ENCODE peak calls at places on chromosomes 2 and 18, in five cellular contexts. L is K562, G is A549, J is endodermal cell, T is aorta. W is an unnamed sample. For H3K4me1, the result is how much of the 10 kb centered on the place peaks cover.

GRCh38 chr2:203708846-203709815 is 2.7 kb downstream of the CD28 start:
- DNase-seq in L (no peak), G (no peak), J (no peak), T (no peak), W (no peak)

GRCh38 chr18:76410033-76410432 is 85.0 kb downstream of the ZNF516 start:
- DNase-seq in L (no peak), G (no peak), J (peak), T (no peak), W (no peak)

GRCh38 chr18:76754381-76754780 is 68.0 kb upstream of the ZNF236 start:
- DNase-seq in L (no peak), G (no peak), J (no peak), T (no peak), W (no peak)

GRCh38 chr2:12819098-12819465 is 102.3 kb downstream of the TRIB2 start:
- DNase-seq in L (no peak), G (no peak), J (no peak), T (peak), W (peak)

GRCh38 chr18:27645929-27646328 is 460.8 kb upstream of the CHST9 start:
- DNase-seq in L (no peak), G (peak), J (no peak), T (no peak), W (no peak)

GRCh38 chr2:240423788-240424191 is 11.7 kb upstream of the GPC1 start:
- DNase-seq in L (no peak), G (no peak), J (peak), T (peak), W (peak)

GRCh38 chr2:27095745-27096651 is 9.4 kb downstream of the KHK start:
- DNase-seq in L (peak), G (peak), J (peak), T (peak), W (peak)

GRCh38 chr18:57223160-57223870 is 76.4 kb downstream of the BOD1L2 start:
- DNase-seq in L (no peak), G (peak), J (no peak), T (no peak), W (no peak)

GRCh38 chr2:149068996-149069888 is 30.7 kb downstream of the LYPD6B start:
- DNase-seq in L (no peak), G (no peak), J (no peak), T (no peak), W (no peak)

GRCh38 chr2:53036196-53036595 is 731.4 kb upstream of the CHAC2 start:
- DNase-seq in L (no peak), G (no peak), J (no peak), T (no peak), W (no peak)

GRCh38 chr2:74072542-74072941 is 75.2 kb downstream of the BOLA3 start:
- DNase-seq in L (no peak), G (no peak), J (no peak), T (no peak), W (no peak)

GRCh38 chr2:166373105-166373504 is 2.6 kb downstream of the SCN9A start:
- DNase-seq in L (no peak), G (no peak), J (no peak), T (no peak), W (no peak)

GRCh38 chr2:159091381-159091780 is 122.9 kb downstream of the TANC1 start:
- DNase-seq in L (no peak), G (no peak), J (no peak), T (no peak), W (no peak)

GRCh38 chr2:96692094-96692971 is 47.5 kb downstream of the LMAN2L start:
- DNase-seq in L (no peak), G (no peak), J (peak), T (no peak), W (no peak)

GRCh38 chr2:209501579-209501978 is 77.7 kb downstream of the MAP2 start:
- DNase-seq in L (no peak), G (no peak), J (no peak), T (no peak), W (no peak)

GRCh38 chr2:46029332-46029811 is 267.8 kb upstream of the EPAS1 start:
- DNase-seq in L (no peak), G (peak), J (peak), T (no peak), W (peak)

GRCh38 chr2:27762951-27763906 is 8.3 kb upstream of the MRPL33 start:
- DNase-seq in L (no peak), G (no peak), J (no peak), T (no peak), W (no peak)

GRCh38 chr2:69685321-69686048 is 41.9 kb upstream of the AAK1 start:
- DNase-seq in L (no peak), G (peak), J (no peak), T (no peak), W (no peak)

GRCh38 chr2:15899327-15899612 is 41.1 kb upstream of the MYCN start:
- DNase-seq in L (no peak), G (no peak), J (no peak), T (no peak), W (no peak)

GRCh38 chr2:104109356-104109755 is 744.6 kb upstream of the POU3F3 start:
- DNase-seq in L (no peak), G (no peak), J (no peak), T (no peak), W (no peak)

GRCh38 chr2:85708641-85709040 is 14.5 kb downstream of the GNLY start:
- DNase-seq in L (no peak), G (no peak), J (no peak), T (no peak), W (no peak)

GRCh38 chr2:157470321-157470720 is 26.4 kb upstream of the CYTIP start:
- DNase-seq in L (no peak), G (no peak), J (no peak), T (no peak), W (no peak)

GRCh38 chr2:176317246-176318065 is 48.2 kb downstream of the MTX2 start:
- DNase-seq in L (no peak), G (no peak), J (no peak), T (no peak), W (no peak)

GRCh38 chr2:119481501-119482455 is 42.5 kb downstream of the SCTR start:
- DNase-seq in L (no peak), G (no peak), J (peak), T (no peak), W (no peak)

GRCh38 chr2:227862741-227863588 is 8.5 kb upstream of the DAW1 start:
- DNase-seq in L (no peak), G (peak), J (peak), T (no peak), W (no peak)

GRCh38 chr18:63292844-63293683 is 26.5 kb downstream of the BCL2 start:
- DNase-seq in L (no peak), G (no peak), J (no peak), T (no peak), W (no peak)

GRCh38 chr2:136932700-136933099 is 167.4 kb downstream of the THSD7B start:
- DNase-seq in L (no peak), G (peak), J (peak), T (no peak), W (no peak)

GRCh38 chr2:186737737-186738508 is 44.1 kb downstream of the FAM171B start:
- DNase-seq in L (no peak), G (no peak), J (no peak), T (no peak), W (no peak)
- H3K4me1 ChIP-seq in L (under half), G (under half), J (under half), T (under half), W (under half)

GRCh38 chr2:114446571-114446970 is 4.1 kb downstream of the DPP10 start:
- DNase-seq in L (no peak), G (no peak), J (no peak), T (no peak), W (no peak)

GRCh38 chr2:114450639-114451038 is 8.2 kb downstream of the DPP10 start:
- DNase-seq in L (no peak), G (no peak), J (no peak), T (no peak), W (no peak)
- H3K4me1 ChIP-seq in L (under half), G (under half), J (under half), T (under half), W (under half)

GRCh38 chr2:83196225-83196624 is 1262.9 kb downstream of the SUCLG1 start:
- DNase-seq in L (no peak), G (peak), J (no peak), T (no peak), W (no peak)
- H3K4me1 ChIP-seq in L (under half), G (under half), J (under half), T (under half), W (under half)

GRCh38 chr2:126660068-126660467 is 4.1 kb downstream of the GYPC start:
- DNase-seq in L (no peak), G (no peak), J (no peak), T (no peak), W (no peak)
- H3K4me1 ChIP-seq in L (half or more), G (under half), J (under half), T (under half), W (half or more)

W was measured in left ventricle myocardium inferior.